ENCODE peak calls at places on chromosomes 6 and 20, in eight cellular contexts. X, I, F, G, L, D, B and Z are unnamed samples.

GRCh38 chr6:34393191-34393967 is 910 bp upstream of the NUDT3 start:
- DNase-seq in G (peak; percentile 97), D (no peak), B (no peak), X (no peak), I (no peak), L (peak; percentile 45), F (no peak), Z (no peak)

GRCh38 chr20:17960927-17961599 is 7.5 kb downstream of the SNX5 start:
- DNase-seq in I (no peak), L (no peak), G (no peak), F (no peak), D (no peak), B (no peak), X (no peak), Z (no peak)

GRCh38 chr6:158633127-158633526 is 11.4 kb downstream of the DYNLT1 start:
- DNase-seq in X (no peak), G (no peak), I (no peak), L (no peak), D (no peak), F (no peak), B (no peak), Z (no peak)

GRCh38 chr6:21935561-21936028 is 342.0 kb downstream of the SOX4 start:
- DNase-seq in D (no peak), F (no peak), I (no peak), G (peak; percentile 14), X (no peak), L (no peak), B (peak; percentile 50), Z (no peak)

GRCh38 chr6:45987866-45988265 is 27.8 kb downstream of the CLIC5 start:
- DNase-seq in D (no peak), L (no peak), X (no peak), G (no peak), I (no peak), B (no peak), F (no peak), Z (no peak)

GRCh38 chr6:134026597-134026996 is 25.8 kb downstream of the SLC2A12 start:
- DNase-seq in F (no peak), I (no peak), B (peak; percentile 40), X (no peak), G (no peak), L (no peak), D (no peak), Z (no peak)

GRCh38 chr6:133973109-133973971 is 20.3 kb downstream of the TBPL1 start:
- DNase-seq in B (no peak), D (no peak), F (no peak), G (peak; percentile 79), L (peak; percentile 68), X (no peak), I (no peak), Z (no peak)

GRCh38 chr6:162845972-162846371 is 118.2 kb downstream of the PACRG start:
- DNase-seq in I (no peak), D (no peak), B (no peak), X (no peak), G (no peak), L (no peak), F (no peak), Z (no peak)

GRCh38 chr20:10357974-10358373 is 76.0 kb downstream of the MKKS start:
- DNase-seq in I (no peak), B (no peak), X (no peak), F (no peak), L (no peak), D (no peak), G (peak; percentile 26), Z (no peak)